ENCODE peak calls at places on chromosomes 13 and 19, in five cellular contexts. W is GM23248; G is left lung; V is CD8-positive, alpha-beta T cell; D is colonic mucosa. M is an unnamed sample.

GRCh38 chr19:18150776-18151624 is 2.0 kb upstream of the PIK3R2 start:
- DNase-seq in W (no peak), G (no peak), V (no peak), D (no peak), M (no peak)

GRCh38 chr19:1151037-1151716 is 22.9 kb downstream of the SBNO2 start:
- DNase-seq in W (no peak), G (no peak), V (no peak), D (no peak), M (no peak)

GRCh38 chr13:73001971-73002370 is 56.8 kb upstream of the KLF5 start:
- DNase-seq in W (no peak), G (no peak), V (no peak), D (no peak), M (no peak)

GRCh38 chr13:41457589-41458186 is 338 bp downstream of the RGCC start:
- DNase-seq in W (peak; percentile 27), G (no peak), V (peak; percentile 52), D (peak; percentile 24), M (peak; percentile 28)

GRCh38 chr13:30569901-30570576 is 47.7 kb upstream of the USPL1 start:
- DNase-seq in W (peak; percentile 99), G (peak; percentile 44), V (no peak), D (peak; percentile 24), M (no peak)

GRCh38 chr19:12665281-12665573 is 1.3 kb downstream of the MAN2B1 start:
- DNase-seq in W (no peak), G (peak; percentile 85), V (peak; percentile 56), D (peak; percentile 49), M (peak; percentile 47)

GRCh38 chr19:46990998-46991676 is 28.5 kb upstream of the NPAS1 start:
- DNase-seq in W (peak; percentile 93), G (peak; percentile 78), V (peak; percentile 62), D (peak; percentile 86), M (peak; percentile 75)

GRCh38 chr13:53066411-53066810 is 37.8 kb downstream of the OLFM4 start:
- DNase-seq in W (no peak), G (no peak), V (no peak), D (no peak), M (no peak)

GRCh38 chr13:67225252-67226159 is 4.6 kb downstream of the PCDH9 start:
- DNase-seq in W (no peak), G (peak; percentile 38), V (no peak), D (no peak), M (no peak)

GRCh38 chr13:99034333-99035085 is 56.6 kb upstream of the DOCK9 start:
- DNase-seq in W (no peak), G (no peak), V (no peak), D (no peak), M (no peak)

GRCh38 chr13:97353927-97354326 is 80.0 kb upstream of the RAP2A start:
- DNase-seq in W (peak; percentile 64), G (no peak), V (no peak), D (no peak), M (no peak)
- H3K4me3 ChIP-seq in W (no peak overlapping the region), G (no peak overlapping the region), V (no peak overlapping the region), D (no peak overlapping the region), M (no peak overlapping the region)

DNA sequence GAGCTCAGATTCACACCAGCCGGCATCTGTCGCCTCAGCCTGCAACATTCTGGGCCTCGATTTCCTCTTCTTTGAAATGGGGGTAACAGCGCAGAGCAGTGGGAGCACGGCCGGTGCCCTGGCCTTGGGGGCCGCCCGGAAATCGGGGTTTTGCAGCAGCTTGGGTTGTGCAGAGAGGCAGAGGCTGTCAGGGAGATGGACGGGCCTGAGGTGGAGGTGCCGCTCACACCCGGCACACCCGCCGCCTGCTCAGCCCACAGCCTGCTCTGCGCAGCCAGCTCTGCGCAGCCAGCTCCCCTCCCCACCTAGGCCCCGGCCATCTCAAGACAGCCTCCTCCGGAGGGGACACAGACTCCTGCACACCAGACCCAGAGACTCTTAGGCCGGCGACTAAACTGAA is 10.6 kb downstream of the KLF2 start:
- DNase-seq in W (no peak), G (no peak), V (no peak), D (no peak), M (no peak)
- H3K9me3 ChIP-seq in W (no peaks in the 10 kb centered on the region), G (no peaks in the 10 kb centered on the region), V (no peaks in the 10 kb centered on the region), D (no peaks in the 10 kb centered on the region), M (no peaks in the 10 kb centered on the region)

GRCh38 chr13:71087006-71087405 is 780.0 kb downstream of the DACH1 start:
- DNase-seq in W (no peak), G (no peak), V (no peak), D (no peak), M (no peak)

GRCh38 chr13:71089105-71089504 is 777.9 kb downstream of the DACH1 start:
- DNase-seq in W (no peak), G (no peak), V (no peak), D (no peak), M (no peak)

GRCh38 chr13:71087432-71087831 is 779.6 kb downstream of the DACH1 start:
- DNase-seq in W (no peak), G (no peak), V (no peak), D (no peak), M (no peak)
- H3K27ac ChIP-seq in W (no peak overlapping the region), G (no peak overlapping the region), V (no peak overlapping the region), D (no peak overlapping the region), M (no peak overlapping the region)

GRCh38 chr19:15107056-15108010 is at the start of gene SYDE1:
- DNase-seq in W (peak; percentile 72), G (no peak), V (no peak), D (no peak), M (no peak)

GRCh38 chr19:15108845-15109767 is 1.9 kb downstream of the SYDE1 start:
- DNase-seq in W (no peak), G (no peak), V (no peak), D (no peak), M (no peak)

GRCh38 chr19:15109768-15110417 is 2.7 kb downstream of the SYDE1 start:
- DNase-seq in W (no peak), G (no peak), V (no peak), D (no peak), M (no peak)

GRCh38 chr19:15110418-15110815 is 3.2 kb downstream of the SYDE1 start:
- DNase-seq in W (no peak), G (no peak), V (no peak), D (no peak), M (no peak)

GRCh38 chr19:15108145-15108844 is 1.1 kb downstream of the SYDE1 start:
- DNase-seq in W (peak; percentile 37), G (no peak), V (no peak), D (no peak), M (no peak)
- H3K4me3 ChIP-seq in W (peak overlapping the region; percentile 96), G (peak overlapping the region; percentile 50), V (peak overlapping the region; percentile 55), D (peak overlapping the region; percentile 39), M (no peak overlapping the region)

GRCh38 chr19:57872450-57872849 is 16.4 kb downstream of the ZNF814 start:
- DNase-seq in W (peak; percentile 14), G (no peak), V (no peak), D (no peak), M (no peak)
- H3K9me3 ChIP-seq in W (peaks cover 5% of the 10 kb centered on the region), G (no peaks in the 10 kb centered on the region), V (peaks cover 66% of the 10 kb centered on the region), D (peaks cover 17% of the 10 kb centered on the region), M (peaks cover 63% of the 10 kb centered on the region)

GRCh38 chr19:38280030-38280921 is 15.9 kb downstream of the SPINT2 start:
- DNase-seq in W (no peak), G (no peak), V (no peak), D (no peak), M (no peak)
- H3K27ac ChIP-seq in W (no peak overlapping the region), G (no peak overlapping the region), V (no peak overlapping the region), D (no peak overlapping the region), M (no peak overlapping the region)

GRCh38 chr19:3455960-3456601 is 24.2 kb downstream of the SMIM24 start:
- DNase-seq in W (no peak), G (no peak), V (no peak), D (no peak), M (no peak)

GRCh38 chr19:3456925-3457530 is 23.3 kb downstream of the SMIM24 start:
- DNase-seq in W (no peak), G (no peak), V (no peak), D (no peak), M (no peak)

GRCh38 chr19:3458595-3459284 is 21.6 kb downstream of the SMIM24 start:
- DNase-seq in W (peak; percentile 70), G (peak; percentile 66), V (no peak), D (no peak), M (no peak)

GRCh38 chr19:3458229-3458555 is 22.1 kb downstream of the SMIM24 start:
- DNase-seq in W (peak; percentile 39), G (no peak), V (no peak), D (no peak), M (no peak)

DNA sequence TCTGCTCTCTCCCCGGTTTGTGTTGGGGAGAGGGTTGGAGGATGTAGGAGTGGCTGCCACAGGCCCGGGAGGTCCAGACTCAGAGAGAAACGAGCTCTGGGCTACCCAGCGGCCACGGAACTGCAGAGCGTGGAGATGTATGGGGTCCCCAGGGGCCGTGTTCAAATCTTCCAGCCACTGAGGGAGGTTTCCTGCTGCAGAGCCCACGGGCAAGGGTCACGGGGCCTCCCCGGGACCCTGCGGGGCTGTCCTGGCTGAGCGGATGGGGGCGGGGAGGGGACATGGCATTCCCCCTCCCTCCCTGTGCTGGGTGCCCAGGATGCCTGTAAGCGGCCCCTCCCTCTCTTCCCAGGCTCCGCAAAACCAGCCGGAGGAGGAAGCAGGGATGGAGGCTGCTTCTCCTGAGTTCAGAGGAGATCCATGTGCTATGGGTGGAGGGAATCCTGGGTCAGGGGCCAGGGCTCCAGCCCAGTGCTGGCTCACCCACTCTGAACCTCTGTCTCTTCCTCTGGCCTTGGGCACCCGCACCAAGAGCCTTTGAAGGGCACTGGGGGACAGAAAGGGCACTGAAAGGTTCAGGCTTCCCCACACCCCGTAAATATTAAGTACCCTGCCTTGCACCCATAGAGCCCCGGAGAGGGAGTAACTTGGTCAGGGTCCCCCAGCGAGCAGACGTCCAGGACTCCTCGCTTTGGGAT is 22.6 kb downstream of the SMIM24 start:
- DNase-seq in W (no peak), G (no peak), V (no peak), D (no peak), M (no peak)
- H3K4me3 ChIP-seq in W (no peak overlapping the region), G (no peak overlapping the region), V (no peak overlapping the region), D (no peak overlapping the region), M (no peak overlapping the region)

GRCh38 chr19:54668353-54668752 is 5.6 kb downstream of the LILRB4 start:
- DNase-seq in W (no peak), G (no peak), V (no peak), D (no peak), M (no peak)
- H3K9me3 ChIP-seq in W (no peaks in the 10 kb centered on the region), G (no peaks in the 10 kb centered on the region), V (peaks cover 4% of the 10 kb centered on the region), D (no peaks in the 10 kb centered on the region), M (peaks cover 6% of the 10 kb centered on the region)

GRCh38 chr13:46404732-46405097 is 17.7 kb upstream of the RUBCNL start:
- DNase-seq in W (no peak), G (no peak), V (no peak), D (no peak), M (no peak)

GRCh38 chr13:46402178-46402577 is 15.1 kb upstream of the RUBCNL start:
- DNase-seq in W (no peak), G (no peak), V (no peak), D (no peak), M (no peak)

GRCh38 chr13:46401432-46401831 is 14.4 kb upstream of the RUBCNL start:
- DNase-seq in W (no peak), G (no peak), V (no peak), D (no peak), M (no peak)

GRCh38 chr13:46405457-46405856 is 18.4 kb upstream of the RUBCNL start:
- DNase-seq in W (no peak), G (no peak), V (no peak), D (no peak), M (no peak)

GRCh38 chr13:46403851-46404731 is 17.0 kb upstream of the RUBCNL start:
- DNase-seq in W (no peak), G (peak; percentile 61), V (no peak), D (no peak), M (no peak)
- H3K27ac ChIP-seq in W (no peak overlapping the region), G (peak overlapping the region; percentile 71), V (no peak overlapping the region), D (no peak overlapping the region), M (no peak overlapping the region)

M was measured in CD8-positive, alpha-beta memory T cell.